ENCODE peak calls at places on chromosomes 6 and 20, in eight cellular contexts. One of them, this sample, is unnamed. For H3K36me3 and H3K4me1, the result is how much of the 10 kb centered on the place peaks cover.

GRCh38 chr6:105135907-105136432 is 43.8 kb downstream of the POPDC3 start:
- DNase-seq in uterus: no peak
- DNase-seq in GM12878: no peak
- DNase-seq in H1: no peak
- DNase-seq in ovary: no peak
- DNase-seq in transverse colon: no peak
- DNase-seq in HepG2: no peak
- DNase-seq in Peyer's patch: no peak
- DNase-seq in this sample: no peak

GRCh38 chr6:48325701-48326100 is 214.7 kb upstream of the PTCHD4 start:
- DNase-seq in H1: no peak
- DNase-seq in HepG2: no peak
- DNase-seq in uterus: no peak
- DNase-seq in transverse colon: no peak
- DNase-seq in Peyer's patch: no peak
- DNase-seq in ovary: no peak
- DNase-seq in GM12878: no peak
- DNase-seq in this sample: no peak

GRCh38 chr6:53811746-53812145 is 16.9 kb downstream of the LRRC1 start:
- DNase-seq in transverse colon: no peak
- DNase-seq in HepG2: no peak
- DNase-seq in Peyer's patch: no peak
- DNase-seq in GM12878: no peak
- DNase-seq in H1: no peak
- DNase-seq in uterus: no peak
- DNase-seq in ovary: no peak
- DNase-seq in this sample: no peak

GRCh38 chr6:168240147-168240546 is 79.4 kb downstream of the DACT2 start:
- DNase-seq in GM12878: no peak
- DNase-seq in H1: no peak
- DNase-seq in HepG2: no peak
- DNase-seq in ovary: no peak
- DNase-seq in transverse colon: no peak
- DNase-seq in Peyer's patch: no peak
- DNase-seq in uterus: no peak
- DNase-seq in this sample: no peak

GRCh38 chr6:121645100-121645745 is 209.8 kb downstream of the GJA1 start:
- DNase-seq in GM12878: no peak
- DNase-seq in Peyer's patch: no peak
- DNase-seq in H1: no peak
- DNase-seq in transverse colon: no peak
- DNase-seq in HepG2: no peak
- DNase-seq in ovary: no peak
- DNase-seq in uterus: no peak
- DNase-seq in this sample: no peak

GRCh38 chr6:41781302-41781711 is 725 bp downstream of the PRICKLE4 start:
- DNase-seq in Peyer's patch: no peak
- DNase-seq in HepG2: no peak
- DNase-seq in uterus: no peak
- DNase-seq in transverse colon: peak
- DNase-seq in H1: no peak
- DNase-seq in GM12878: no peak
- DNase-seq in ovary: peak
- DNase-seq in this sample: peak

GRCh38 chr6:68052234-68052633 is 582.8 kb upstream of the ADGRB3 start:
- DNase-seq in HepG2: no peak
- DNase-seq in GM12878: no peak
- DNase-seq in H1: no peak
- DNase-seq in uterus: no peak
- DNase-seq in Peyer's patch: no peak
- DNase-seq in ovary: no peak
- DNase-seq in transverse colon: no peak
- DNase-seq in this sample: no peak

GRCh38 chr6:85449818-85450577 is at the start of gene NT5E:
- DNase-seq in Peyer's patch: peak
- DNase-seq in GM12878: no peak
- DNase-seq in transverse colon: peak
- DNase-seq in HepG2: peak
- DNase-seq in uterus: peak
- DNase-seq in H1: no peak
- DNase-seq in ovary: peak
- DNase-seq in this sample: peak

GRCh38 chr6:22544469-22544868 is 24.9 kb upstream of the HDGFL1 start:
- DNase-seq in transverse colon: no peak
- DNase-seq in ovary: no peak
- DNase-seq in H1: no peak
- DNase-seq in uterus: no peak
- DNase-seq in HepG2: no peak
- DNase-seq in GM12878: no peak
- DNase-seq in Peyer's patch: no peak
- DNase-seq in this sample: no peak

GRCh38 chr20:32742322-32743236 is 688 bp downstream of the COMMD7 start:
- DNase-seq in GM12878: no peak
- DNase-seq in Peyer's patch: peak
- DNase-seq in uterus: peak
- DNase-seq in HepG2: no peak
- DNase-seq in H1: no peak
- DNase-seq in ovary: no peak
- DNase-seq in transverse colon: no peak
- DNase-seq in this sample: no peak

GRCh38 chr6:160106701-160107100 is 14.9 kb upstream of the SLC22A1 start:
- DNase-seq in transverse colon: no peak
- DNase-seq in HepG2: peak
- DNase-seq in uterus: no peak
- DNase-seq in H1: no peak
- DNase-seq in ovary: no peak
- DNase-seq in GM12878: no peak
- DNase-seq in Peyer's patch: no peak
- DNase-seq in this sample: no peak

GRCh38 chr20:20211274-20211987 is 156.5 kb upstream of the INSM1 start:
- DNase-seq in Peyer's patch: no peak
- DNase-seq in transverse colon: peak
- DNase-seq in HepG2: no peak
- DNase-seq in GM12878: no peak
- DNase-seq in H1: no peak
- DNase-seq in uterus: no peak
- DNase-seq in ovary: no peak
- DNase-seq in this sample: no peak

GRCh38 chr6:106608080-106608668 is 21.1 kb downstream of the RTN4IP1 start:
- DNase-seq in transverse colon: peak
- DNase-seq in ovary: no peak
- DNase-seq in uterus: no peak
- DNase-seq in HepG2: peak
- DNase-seq in GM12878: peak
- DNase-seq in Peyer's patch: no peak
- DNase-seq in H1: no peak
- DNase-seq in this sample: no peak

GRCh38 chr6:158559895-158560786 is at the start of gene TMEM181:
- DNase-seq in transverse colon: peak
- DNase-seq in HepG2: peak
- DNase-seq in H1: no peak
- DNase-seq in uterus: peak
- DNase-seq in ovary: peak
- DNase-seq in GM12878: peak
- DNase-seq in Peyer's patch: peak
- DNase-seq in this sample: peak

GRCh38 chr6:42401605-42401935 is 50.2 kb downstream of the TRERF1 start:
- DNase-seq in transverse colon: peak
- DNase-seq in Peyer's patch: peak
- DNase-seq in HepG2: no peak
- DNase-seq in GM12878: no peak
- DNase-seq in ovary: no peak
- DNase-seq in uterus: no peak
- DNase-seq in H1: no peak
- DNase-seq in this sample: no peak

GRCh38 chr20:61424628-61425420 is 172.8 kb downstream of the CDH4 start:
- DNase-seq in ovary: no peak
- DNase-seq in transverse colon: no peak
- DNase-seq in uterus: no peak
- DNase-seq in H1: no peak
- DNase-seq in GM12878: no peak
- DNase-seq in HepG2: no peak
- DNase-seq in Peyer's patch: no peak
- DNase-seq in this sample: no peak

GRCh38 chr6:113318553-113318952 is 538.6 kb upstream of the MARCKS start:
- DNase-seq in uterus: no peak
- DNase-seq in H1: no peak
- DNase-seq in HepG2: no peak
- DNase-seq in ovary: no peak
- DNase-seq in Peyer's patch: no peak
- DNase-seq in transverse colon: no peak
- DNase-seq in GM12878: no peak
- DNase-seq in this sample: no peak

GRCh38 chr20:2658414-2659354 is 5.3 kb downstream of the IDH3B start:
- DNase-seq in Peyer's patch: no peak
- DNase-seq in HepG2: peak
- DNase-seq in ovary: no peak
- DNase-seq in H1: no peak
- DNase-seq in transverse colon: no peak
- DNase-seq in GM12878: no peak
- DNase-seq in uterus: no peak
- DNase-seq in this sample: no peak

DNA sequence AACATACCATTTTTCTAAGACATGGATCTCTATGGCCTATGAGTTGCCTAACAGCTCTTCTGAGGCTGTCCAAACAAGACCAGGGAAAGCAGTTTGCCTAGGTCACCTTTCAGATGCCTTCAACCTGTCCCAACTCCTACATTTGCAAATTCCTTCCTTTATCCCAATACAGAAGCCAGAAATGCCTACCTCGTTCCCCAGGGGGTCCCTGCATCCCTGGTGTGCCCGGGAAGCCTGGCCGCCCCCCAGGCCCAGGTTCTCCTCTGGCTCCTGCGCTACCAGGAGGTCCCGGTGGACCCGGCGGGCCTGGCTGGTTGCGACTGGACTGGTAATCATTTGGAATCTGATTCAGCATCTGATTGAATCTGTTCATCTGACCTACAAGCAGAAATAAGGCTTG is 115.9 kb downstream of the COL12A1 start:
- DNase-seq in ovary: no peak
- DNase-seq in HepG2: no peak
- DNase-seq in Peyer's patch: no peak
- DNase-seq in H1: no peak
- DNase-seq in uterus: no peak
- DNase-seq in GM12878: no peak
- DNase-seq in transverse colon: no peak
- DNase-seq in this sample: no peak
- H3K36me3 ChIP-seq in ovary: under half
- H3K36me3 ChIP-seq in HepG2: under half
- H3K36me3 ChIP-seq in Peyer's patch: under half
- H3K36me3 ChIP-seq in H1: under half
- H3K36me3 ChIP-seq in uterus: under half
- H3K36me3 ChIP-seq in GM12878: under half
- H3K36me3 ChIP-seq in transverse colon: under half
- H3K36me3 ChIP-seq in this sample: under half

DNA sequence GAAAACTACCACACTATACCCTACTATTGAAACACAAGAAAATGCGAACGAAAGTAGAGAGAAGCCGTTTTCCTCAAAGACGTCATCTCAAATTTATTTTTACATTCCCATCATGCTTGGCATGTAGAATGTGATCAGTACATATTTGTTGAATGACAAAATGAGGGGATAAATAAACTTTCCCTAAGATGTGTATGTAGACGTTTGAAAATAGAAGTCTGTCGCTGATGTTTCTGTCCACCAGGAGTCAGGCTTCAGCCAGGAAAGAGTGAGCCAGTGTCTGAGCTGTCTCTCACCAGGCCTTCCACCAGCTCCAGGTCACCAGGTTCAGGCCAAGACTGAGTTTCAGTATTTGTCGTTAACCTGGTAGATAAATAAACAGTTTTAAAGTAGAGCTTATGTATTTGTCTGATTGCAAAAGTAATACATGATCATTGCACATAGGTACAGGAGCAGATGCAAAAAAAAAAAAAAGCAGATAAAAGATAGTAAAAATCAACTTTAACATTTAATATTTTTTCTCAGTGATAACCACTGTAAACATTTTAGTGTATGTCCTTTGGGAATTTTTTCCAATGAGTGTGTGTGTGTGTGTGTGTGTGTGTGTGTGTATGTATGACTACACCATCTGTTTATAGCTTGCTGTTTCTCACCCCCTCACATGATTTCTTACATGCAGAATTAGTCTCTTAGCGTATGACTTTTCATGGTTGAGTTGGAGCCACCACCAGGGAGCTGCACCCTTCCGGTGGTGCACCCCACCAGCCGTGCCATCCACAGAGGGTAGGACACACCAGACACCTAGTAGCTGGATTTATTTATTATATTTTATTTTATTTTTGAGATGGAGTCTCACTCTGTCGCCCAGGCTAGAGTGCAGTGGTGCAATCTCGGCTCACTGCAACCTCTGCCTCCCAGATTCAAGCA is 26.2 kb downstream of the WRNIP1 start:
- DNase-seq in ovary: peak
- DNase-seq in HepG2: peak
- DNase-seq in uterus: peak
- DNase-seq in GM12878: peak
- DNase-seq in H1: no peak
- DNase-seq in transverse colon: peak
- DNase-seq in Peyer's patch: peak
- DNase-seq in this sample: peak
- TF ChIP-seq POLR2A in ovary: no peak
- TF ChIP-seq POLR2A in HepG2: no peak
- TF ChIP-seq POLR2A in uterus: no peak
- TF ChIP-seq POLR2A in GM12878: no peak
- TF ChIP-seq POLR2A in H1: no peak
- TF ChIP-seq POLR2A in transverse colon: no peak
- TF ChIP-seq POLR2A in Peyer's patch: no peak
- TF ChIP-seq POLR2A in this sample: no peak

GRCh38 chr6:145722190-145722589 is 13.1 kb downstream of the EPM2A start:
- DNase-seq in HepG2: no peak
- DNase-seq in uterus: no peak
- DNase-seq in H1: no peak
- DNase-seq in GM12878: no peak
- DNase-seq in transverse colon: no peak
- DNase-seq in Peyer's patch: no peak
- DNase-seq in ovary: no peak
- DNase-seq in this sample: no peak
- H3K4me1 ChIP-seq in HepG2: under half
- H3K4me1 ChIP-seq in uterus: under half
- H3K4me1 ChIP-seq in H1: under half
- H3K4me1 ChIP-seq in GM12878: under half
- H3K4me1 ChIP-seq in transverse colon: under half
- H3K4me1 ChIP-seq in Peyer's patch: under half
- H3K4me1 ChIP-seq in ovary: under half
- H3K4me1 ChIP-seq in this sample: under half

DNA sequence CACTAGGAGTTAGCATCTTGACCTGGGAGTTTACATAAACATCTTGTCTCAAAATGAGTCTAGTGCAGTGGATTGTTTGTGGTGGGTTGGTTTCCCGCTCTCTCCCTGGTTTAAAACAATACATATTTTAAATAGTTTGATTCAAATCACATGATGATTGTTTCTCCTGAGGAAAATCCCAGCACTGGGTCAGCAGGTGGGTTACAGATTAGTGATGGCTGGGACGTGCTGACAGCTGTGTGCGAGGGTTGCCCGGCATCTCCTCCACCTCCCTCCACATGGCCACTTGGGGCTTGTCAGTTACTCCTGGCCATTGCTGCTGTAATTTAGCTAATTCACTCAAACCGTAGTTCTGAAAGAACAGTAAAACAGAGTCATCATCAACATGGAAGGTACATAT is 306.4 kb upstream of the CITED2 start:
- DNase-seq in Peyer's patch: no peak
- DNase-seq in HepG2: no peak
- DNase-seq in uterus: no peak
- DNase-seq in transverse colon: no peak
- DNase-seq in H1: no peak
- DNase-seq in ovary: no peak
- DNase-seq in GM12878: no peak
- DNase-seq in this sample: no peak
- H3K36me3 ChIP-seq in Peyer's patch: under half
- H3K36me3 ChIP-seq in HepG2: under half
- H3K36me3 ChIP-seq in uterus: under half
- H3K36me3 ChIP-seq in transverse colon: under half
- H3K36me3 ChIP-seq in H1: under half
- H3K36me3 ChIP-seq in ovary: under half
- H3K36me3 ChIP-seq in GM12878: under half
- H3K36me3 ChIP-seq in this sample: under half